ENCODE peak calls at places on chromosomes 7 and 10, in eight cellular contexts. S is fibroblast of lung, Z is H1, R is tibial artery, M is astrocyte, B is heart right ventricle, Q is GM23248, D is HCT116. N is an unnamed sample.

GRCh38 chr7:75915416-75916156 is 631 bp downstream of the POR start:
- DNase-seq in S (peak; percentile 37), Z (peak; percentile 64), R (peak; percentile 31), M (no peak), B (peak; percentile 24), Q (peak; percentile 55), D (no peak), N (peak; percentile 58)

GRCh38 chr10:11367505-11367904 is 243.9 kb downstream of the USP6NL start:
- DNase-seq in S (no peak), Z (no peak), R (no peak), M (no peak), B (no peak), Q (no peak), D (no peak), N (no peak)

GRCh38 chr10:92284112-92284704 is 6.7 kb downstream of the CPEB3 start:
- DNase-seq in S (peak; percentile 2), Z (no peak), R (no peak), M (no peak), B (no peak), Q (no peak), D (no peak), N (no peak)

GRCh38 chr10:61284222-61284890 is 168.8 kb downstream of the TMEM26 start:
- DNase-seq in S (peak; percentile 84), Z (no peak), R (no peak), M (peak; percentile 67), B (no peak), Q (peak; percentile 82), D (peak; percentile 34), N (peak; percentile 45)

GRCh38 chr10:82826132-82826531 is 951.1 kb downstream of the NRG3 start:
- DNase-seq in S (peak; percentile 1), Z (no peak), R (no peak), M (peak; percentile 46), B (no peak), Q (peak; percentile 88), D (no peak), N (no peak)

GRCh38 chr10:122795924-122796323 is 49.7 kb downstream of the CUZD1 start:
- DNase-seq in S (no peak), Z (no peak), R (no peak), M (no peak), B (no peak), Q (no peak), D (no peak), N (no peak)

GRCh38 chr10:73186266-73186665 is 18.3 kb downstream of the FAM149B1 start:
- DNase-seq in S (no peak), Z (no peak), R (no peak), M (no peak), B (no peak), Q (no peak), D (no peak), N (no peak)

GRCh38 chr7:78176186-78176585 is 377.6 kb downstream of the PHTF2 start:
- DNase-seq in S (peak; percentile 32), Z (no peak), R (no peak), M (peak; percentile 69), B (no peak), Q (peak; percentile 49), D (no peak), N (no peak)

GRCh38 chr7:921071-921461 is 33.4 kb downstream of the ADAP1 start:
- DNase-seq in S (no peak), Z (peak; percentile 41), R (peak; percentile 14), M (no peak), B (no peak), Q (no peak), D (no peak), N (no peak)

GRCh38 chr7:29969706-29970105 is 19.9 kb downstream of the SCRN1 start:
- DNase-seq in S (no peak), Z (no peak), R (no peak), M (no peak), B (no peak), Q (no peak), D (no peak), N (no peak)

GRCh38 chr7:29972315-29972669 is 17.3 kb downstream of the SCRN1 start:
- DNase-seq in S (no peak), Z (no peak), R (no peak), M (no peak), B (no peak), Q (no peak), D (no peak), N (no peak)

GRCh38 chr7:29968683-29969457 is 20.7 kb downstream of the SCRN1 start:
- DNase-seq in S (peak; percentile 68), Z (no peak), R (no peak), M (peak; percentile 85), B (no peak), Q (no peak), D (no peak), N (no peak)

GRCh38 chr7:29971566-29972314 is 17.9 kb downstream of the SCRN1 start:
- DNase-seq in S (no peak), Z (no peak), R (no peak), M (no peak), B (no peak), Q (no peak), D (no peak), N (no peak)

DNA sequence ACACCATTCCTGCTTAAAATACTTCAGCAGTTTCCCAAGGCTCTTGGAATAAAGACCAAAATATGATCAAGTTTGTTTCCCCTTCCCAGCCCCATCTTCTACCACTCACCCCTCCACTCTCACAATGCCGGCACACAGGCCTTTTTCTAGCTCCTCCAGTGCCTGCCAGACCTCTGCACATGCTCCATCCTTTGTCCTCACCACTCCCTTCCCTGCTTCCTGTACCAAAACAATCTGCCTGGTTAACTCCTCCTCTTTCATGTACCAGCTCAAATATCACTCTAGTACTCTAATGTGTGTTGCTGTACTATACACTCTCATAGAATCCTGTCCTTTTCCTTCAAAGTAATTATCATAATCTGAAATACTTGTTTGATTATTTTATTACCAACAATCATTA is 19.4 kb downstream of the SCRN1 start:
- DNase-seq in S (no peak), Z (no peak), R (no peak), M (no peak), B (no peak), Q (no peak), D (no peak), N (no peak)
- H3K4me1 ChIP-seq in S (no peaks in the 10 kb centered on the region), Z (no peaks in the 10 kb centered on the region), R (peaks cover 4% of the 10 kb centered on the region), M (peaks cover 20% of the 10 kb centered on the region), B (peaks cover 8% of the 10 kb centered on the region), Q (no peaks in the 10 kb centered on the region), D (peaks cover 28% of the 10 kb centered on the region), N (no peaks in the 10 kb centered on the region)

DNA sequence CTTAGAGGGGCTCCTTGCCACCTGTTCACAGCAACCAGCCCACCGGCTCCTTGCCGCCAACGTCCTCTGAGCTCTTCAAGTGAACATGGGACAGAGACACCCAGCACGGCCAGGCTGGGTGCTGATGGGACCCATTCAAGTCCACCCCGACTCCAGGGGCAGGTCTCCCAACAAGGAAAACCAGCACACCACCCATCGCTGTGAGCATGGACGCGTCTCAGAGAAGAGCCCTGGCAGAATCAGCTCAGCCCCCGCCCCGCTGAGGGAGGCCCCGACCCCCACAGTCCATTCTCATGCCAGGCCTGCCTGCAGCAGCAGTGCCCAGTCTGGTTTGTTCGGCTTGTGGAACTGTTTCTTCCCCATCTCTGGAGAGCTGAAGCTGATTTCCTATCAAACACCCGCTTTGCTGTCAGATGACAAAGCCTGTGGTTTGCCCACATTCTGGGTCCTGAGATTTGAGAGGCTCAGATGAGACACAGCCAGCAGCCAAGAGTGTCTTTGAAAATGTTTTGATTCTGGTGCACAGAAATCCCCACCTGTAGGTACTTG is 216.6 kb downstream of the ZMYND11 start:
- DNase-seq in S (no peak), Z (no peak), R (no peak), M (no peak), B (no peak), Q (no peak), D (no peak), N (no peak)
- H3K36me3 ChIP-seq in S (peaks cover 11% of the 10 kb centered on the region), Z (no peaks in the 10 kb centered on the region), R (peaks cover 55% of the 10 kb centered on the region), M (peaks cover 4% of the 10 kb centered on the region), B (peaks cover 6% of the 10 kb centered on the region), Q (peaks cover 10% of the 10 kb centered on the region), D (peaks cover 10% of the 10 kb centered on the region), N (no peaks in the 10 kb centered on the region)

GRCh38 chr7:151349507-151349853 is 7.9 kb downstream of the NUB1 start:
- DNase-seq in S (no peak), Z (no peak), R (no peak), M (no peak), B (no peak), Q (no peak), D (no peak), N (no peak)

GRCh38 chr7:151348970-151349369 is 7.4 kb downstream of the NUB1 start:
- DNase-seq in S (no peak), Z (no peak), R (no peak), M (no peak), B (no peak), Q (no peak), D (no peak), N (no peak)

GRCh38 chr7:151352512-151352911 is 10.9 kb downstream of the NUB1 start:
- DNase-seq in S (no peak), Z (no peak), R (no peak), M (no peak), B (no peak), Q (no peak), D (no peak), N (no peak)

GRCh38 chr7:151351967-151352366 is 10.4 kb downstream of the NUB1 start:
- DNase-seq in S (no peak), Z (no peak), R (no peak), M (no peak), B (no peak), Q (no peak), D (no peak), N (no peak)

DNA sequence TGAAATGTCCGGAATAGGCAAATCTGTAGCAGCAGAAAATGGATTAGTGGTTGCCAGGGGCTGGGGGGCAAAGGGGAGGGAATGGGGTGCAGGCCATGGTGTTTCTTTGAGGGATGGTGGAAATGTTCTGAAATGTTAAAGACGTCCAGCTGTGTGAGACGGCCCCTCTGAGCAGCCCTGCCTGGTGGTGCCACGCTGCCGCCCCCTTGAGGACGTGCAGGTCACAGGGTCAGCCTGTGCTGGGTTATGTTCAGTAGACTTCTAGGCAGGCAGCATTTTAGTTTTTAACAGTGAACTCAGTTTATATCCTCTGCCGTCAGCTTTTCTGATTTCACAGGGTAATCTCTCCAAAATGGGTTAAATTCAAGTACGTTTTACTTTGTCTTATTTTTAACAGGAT is 9.4 kb downstream of the NUB1 start:
- DNase-seq in S (no peak), Z (peak; percentile 77), R (no peak), M (no peak), B (no peak), Q (no peak), D (no peak), N (peak; percentile 59)
- H3K4me1 ChIP-seq in S (no peaks in the 10 kb centered on the region), Z (no peaks in the 10 kb centered on the region), R (peaks cover 9% of the 10 kb centered on the region), M (peaks cover 5% of the 10 kb centered on the region), B (peaks cover 28% of the 10 kb centered on the region), Q (peaks cover 3% of the 10 kb centered on the region), D (peaks cover 7% of the 10 kb centered on the region), N (peaks cover 11% of the 10 kb centered on the region)

GRCh38 chr10:112177247-112177646 is 6.3 kb downstream of the GPAM start:
- DNase-seq in S (no peak), Z (no peak), R (no peak), M (no peak), B (no peak), Q (no peak), D (no peak), N (no peak)
- H3K36me3 ChIP-seq in S (no peaks in the 10 kb centered on the region), Z (peaks cover 30% of the 10 kb centered on the region), R (peaks cover 19% of the 10 kb centered on the region), M (peaks cover 24% of the 10 kb centered on the region), B (peaks cover 28% of the 10 kb centered on the region), Q (peaks cover 44% of the 10 kb centered on the region), D (peaks cover 36% of the 10 kb centered on the region), N (peaks cover 57% of the 10 kb centered on the region)

GRCh38 chr10:78957471-78958039 is 111.2 kb upstream of the ZMIZ1 start:
- DNase-seq in S (no peak), Z (no peak), R (no peak), M (no peak), B (no peak), Q (peak; percentile 82), D (no peak), N (no peak)
- H3K4me1 ChIP-seq in S (peaks cover 22% of the 10 kb centered on the region), Z (no peaks in the 10 kb centered on the region), R (peaks cover 14% of the 10 kb centered on the region), M (peaks cover 9% of the 10 kb centered on the region), B (peaks cover 31% of the 10 kb centered on the region), Q (peaks cover 3% of the 10 kb centered on the region), D (peaks cover 29% of the 10 kb centered on the region), N (peaks cover 26% of the 10 kb centered on the region)